ENCODE peak calls at places on chromosomes 4 and X, in five cellular contexts. M is iPS-NIHi11, N is DMS 273 treated with DMSO at 0.1 percent for 48 hours, O is pulmonary artery endothelial cell, L is brain microvascular endothelial cell. A is an unnamed sample.
A peak's percentile ranks its signal among the peaks of the same experiment; 100 is the strongest.

GRCh38 chrX:116198810-116199209 is 28.3 kb downstream of the AGTR2 start:
- DNase-seq in O (no peak), L (no peak), N (no peak), M (no peak), A (no peak)

GRCh38 chr4:123997116-123997515 is 600.5 kb downstream of the SPRY1 start:
- DNase-seq in N (no peak), M (no peak), O (no peak), L (peak; percentile 52), A (peak; percentile 31)

GRCh38 chrX:133444196-133444595 is 28.9 kb upstream of the GPC4 start:
- DNase-seq in M (no peak), O (no peak), N (peak; percentile 34), L (no peak), A (no peak)

GRCh38 chrX:20412871-20413486 is 146.3 kb upstream of the RPS6KA3 start:
- DNase-seq in L (no peak), M (no peak), N (no peak), O (no peak), A (no peak)

GRCh38 chr4:629916-630641 is 4.7 kb downstream of the PDE6B start:
- DNase-seq in M (peak; percentile 21), N (no peak), O (no peak), L (no peak), A (no peak)

GRCh38 chr4:178784491-178784890 is 1342.3 kb upstream of the AGA start:
- DNase-seq in N (no peak), L (no peak), M (no peak), O (no peak), A (no peak)

GRCh38 chr4:158798062-158798461 is 29.2 kb downstream of the FNIP2 start:
- DNase-seq in O (no peak), M (no peak), N (no peak), L (no peak), A (no peak)

GRCh38 chr4:81682492-81682891 is 210.8 kb upstream of the RASGEF1B start:
- DNase-seq in O (no peak), M (no peak), N (no peak), L (no peak), A (no peak)

GRCh38 chr4:41550308-41550707 is 12.4 kb downstream of the LIMCH1 start:
- DNase-seq in N (no peak), M (no peak), L (no peak), O (peak; percentile 65), A (peak; percentile 30)

A was measured in EH.